ENCODE peak calls at places on chromosomes 2 and 18, in ten cellular contexts. T is WERI-Rb-1, M is stomach, F is glutamatergic neuron, S is GM23338, U is lower leg skin, P is GM13976, E is WTC11, C is brain microvascular endothelial cell, I is pancreas. K is an unnamed sample.
A peak's percentile ranks its signal among the peaks of the same experiment; 100 is the strongest.

GRCh38 chr2:176768185-176768584 is 444.4 kb upstream of the HNRNPA3 start:
- DNase-seq in I (peak; percentile 74), U (no peak), P (no peak), E (no peak), F (no peak), M (no peak), S (no peak), T (no peak), C (no peak), K (no peak)

GRCh38 chr2:96256611-96257113 is 9.1 kb downstream of the TMEM127 start:
- DNase-seq in T (no peak), E (no peak), I (no peak), F (no peak), P (no peak), S (no peak), U (no peak), M (no peak), C (no peak), K (no peak)

GRCh38 chr2:10452956-10453885 is 5.1 kb upstream of the ODC1 start:
- DNase-seq in I (no peak), F (no peak), U (no peak), P (no peak), T (no peak), S (no peak), C (no peak), M (no peak), E (no peak), K (no peak)

GRCh38 chr2:238231251-238231793 is 8.5 kb downstream of the HES6 start:
- DNase-seq in M (peak; percentile 75), P (peak; percentile 84), C (peak; percentile 54), F (peak; percentile 86), I (peak; percentile 90), T (no peak), S (peak; percentile 90), E (peak; percentile 84), U (peak; percentile 46), K (peak; percentile 76)

GRCh38 chr2:230905448-230906430 is 19.3 kb downstream of the GPR55 start:
- DNase-seq in E (no peak), C (peak; percentile 15), P (no peak), M (peak; percentile 25), S (no peak), T (no peak), F (peak; percentile 4), I (no peak), U (no peak), K (peak; percentile 14)

GRCh38 chr2:215764441-215765048 is 248.8 kb downstream of the MREG start:
- DNase-seq in E (no peak), U (no peak), S (no peak), P (no peak), T (no peak), F (no peak), C (peak; percentile 80), I (no peak), M (no peak), K (no peak)

GRCh38 chr2:204268458-204268857 is 276.8 kb upstream of the PARD3B start:
- DNase-seq in F (no peak), P (no peak), E (no peak), U (no peak), S (peak; percentile 34), M (no peak), I (no peak), C (no peak), T (no peak), K (no peak)

GRCh38 chr2:23509071-23509470 is 124.1 kb downstream of the KLHL29 start:
- DNase-seq in U (no peak), T (peak; percentile 42), C (no peak), P (no peak), S (no peak), E (no peak), M (no peak), F (no peak), I (peak; percentile 16), K (no peak)

DNA sequence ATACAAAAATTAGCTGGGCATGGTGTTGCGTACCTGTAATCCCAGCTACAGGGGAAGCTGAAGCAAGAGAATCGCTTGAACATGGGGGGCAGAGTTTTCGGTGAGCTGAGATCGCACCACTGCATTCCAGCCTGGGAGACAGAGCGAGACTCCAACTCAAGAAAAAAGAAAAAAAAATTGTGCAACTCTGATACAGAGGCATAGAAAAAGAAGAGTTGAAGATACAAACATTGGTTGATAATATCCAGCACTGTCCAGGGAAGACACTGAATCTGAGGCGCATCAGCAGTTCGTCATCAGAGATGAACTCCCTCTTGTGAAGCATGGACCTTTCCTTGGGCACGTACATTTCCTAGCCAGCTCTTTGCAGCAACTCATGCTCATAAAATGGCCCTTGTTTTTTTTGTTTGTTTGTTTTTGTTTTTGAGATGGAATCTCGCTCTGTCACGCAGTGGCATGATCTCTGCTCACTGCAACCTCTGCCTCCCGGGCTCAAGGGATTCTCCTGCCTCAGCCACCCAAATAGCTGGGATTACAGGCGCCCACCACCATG is 16.7 kb upstream of the GALM start:
- DNase-seq in E (no peak), I (no peak), U (no peak), F (no peak), T (no peak), M (no peak), P (no peak), S (no peak), C (no peak), K (no peak)
- TF ChIP-seq CTCF in E (no peak), I (no peak), U (no peak), F (no peak), T (no peak), M (no peak), P (no peak), S (no peak), C (no peak), K (no peak)

DNA sequence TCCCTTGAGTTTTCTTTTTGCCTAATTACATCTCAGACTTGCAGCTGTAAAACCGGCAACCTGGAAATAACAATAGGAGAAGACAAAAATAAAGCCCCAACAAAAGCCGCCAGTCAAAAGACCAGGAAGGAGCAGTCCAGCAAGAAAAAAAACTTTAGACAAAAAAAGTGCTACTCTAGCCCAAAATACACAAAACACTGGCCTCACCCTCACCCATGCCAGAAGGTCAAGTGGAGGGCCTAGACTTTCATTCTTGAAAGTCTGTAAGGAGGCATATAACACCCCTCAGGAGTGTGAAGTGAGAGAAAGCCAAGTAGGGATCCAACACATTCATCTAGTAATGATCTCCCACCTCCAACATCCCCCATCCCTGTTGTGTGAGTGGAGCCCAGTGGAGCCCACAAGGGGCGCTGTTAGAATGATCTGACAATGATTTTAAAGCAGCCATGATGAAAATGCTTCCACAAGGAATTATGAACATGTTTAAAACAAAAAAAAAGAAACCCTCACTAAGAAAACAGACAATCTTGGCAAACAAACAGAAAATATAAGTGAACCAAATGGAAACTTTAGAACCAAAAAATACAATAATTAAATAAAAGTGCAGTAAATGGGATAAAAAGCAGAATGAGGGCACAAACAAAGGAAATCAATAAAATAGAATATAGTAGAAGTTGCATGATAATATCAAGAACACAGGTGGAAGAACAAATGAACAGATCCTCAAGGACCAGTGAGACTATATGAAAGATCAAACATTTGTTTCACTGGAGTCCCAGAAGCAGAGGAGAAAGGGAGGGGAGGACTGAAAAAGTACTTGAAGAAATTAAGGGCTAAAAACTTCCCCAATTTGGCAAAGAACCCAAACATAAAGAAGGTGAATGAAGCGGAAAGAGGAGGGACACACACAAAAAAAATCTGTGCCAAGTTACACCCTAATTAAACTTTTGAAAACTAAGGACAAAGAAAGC is 23.9 kb downstream of the SESTD1 start:
- DNase-seq in S (peak; percentile 54), C (no peak), M (no peak), I (no peak), F (peak; percentile 25), P (no peak), E (peak; percentile 24), U (no peak), T (no peak), K (no peak)
- TF ChIP-seq CTCF in S (peak; percentile 73), C (peak; percentile 41), M (no peak), I (no peak), F (no peak), P (no peak), E (no peak), U (no peak), T (no peak), K (no peak)

GRCh38 chr2:170122883-170123547 is 54.9 kb upstream of the MYO3B start:
- DNase-seq in P (no peak), U (no peak), C (no peak), I (no peak), E (no peak), T (no peak), F (no peak), S (no peak), M (no peak), K (no peak)

GRCh38 chr2:170118641-170119040 is 59.3 kb upstream of the MYO3B start:
- DNase-seq in S (no peak), F (no peak), M (no peak), I (no peak), P (no peak), U (no peak), T (no peak), E (no peak), C (no peak), K (no peak)

GRCh38 chr2:170121689-170122088 is 56.3 kb upstream of the MYO3B start:
- DNase-seq in S (no peak), M (no peak), T (no peak), C (no peak), U (no peak), P (no peak), I (no peak), E (no peak), F (no peak), K (no peak)

DNA sequence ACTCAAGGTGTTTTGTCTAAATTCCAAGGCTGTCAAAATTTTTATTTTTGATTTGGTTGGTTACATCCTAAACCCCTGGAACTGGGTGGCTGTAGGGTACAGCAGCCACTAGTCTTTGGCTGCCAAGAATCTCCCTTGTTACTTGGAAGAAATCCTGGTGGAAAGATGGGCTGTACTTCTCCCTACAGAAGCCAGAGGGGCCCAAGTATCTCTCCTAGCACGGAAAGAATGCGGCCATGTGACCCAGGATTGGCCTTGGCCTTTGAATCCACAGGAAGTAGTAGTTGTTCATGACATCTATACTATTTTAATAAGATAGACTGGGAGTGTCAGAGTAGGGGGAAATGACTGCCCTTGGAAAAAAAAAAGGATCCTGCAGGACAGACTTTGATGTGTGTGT is 54.4 kb upstream of the MYO3B start:
- DNase-seq in P (no peak), I (no peak), F (no peak), U (no peak), M (no peak), S (peak; percentile 72), T (no peak), E (no peak), C (no peak), K (no peak)
- TF ChIP-seq CTCF in P (no peak), I (no peak), F (no peak), U (no peak), M (no peak), S (peak; percentile 40), T (no peak), E (no peak), C (no peak), K (no peak)

DNA sequence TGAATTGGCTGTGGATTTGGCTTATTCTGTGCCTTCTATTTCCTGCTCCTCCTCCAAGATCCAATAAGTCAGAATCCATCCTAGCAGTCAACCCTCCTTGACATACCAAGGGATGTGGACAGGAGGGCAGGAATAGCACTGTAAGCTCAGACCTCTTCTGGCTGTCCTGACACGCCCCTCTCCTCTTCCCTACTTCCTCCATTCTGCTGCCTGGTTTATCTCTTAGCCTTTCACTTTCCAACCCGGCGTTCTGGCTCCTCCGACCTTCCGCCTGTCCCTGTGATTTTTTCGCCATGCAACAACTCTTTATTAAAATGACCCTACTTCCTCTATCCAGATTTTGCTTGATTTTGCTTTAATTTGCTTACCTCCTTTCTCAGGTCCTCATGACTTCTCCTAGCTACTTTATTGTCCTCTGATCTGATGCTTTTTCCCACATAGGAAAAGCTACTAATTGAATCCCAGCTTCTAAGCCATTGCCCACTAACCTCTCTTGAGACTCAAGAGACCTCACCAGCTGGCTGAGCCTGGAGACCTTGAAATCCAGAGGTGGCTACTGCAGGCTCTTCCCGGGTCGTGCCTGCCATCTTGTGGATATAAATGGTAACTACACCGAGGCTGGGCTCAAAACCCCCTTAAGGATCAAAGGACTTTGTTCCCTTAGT is 139.6 kb downstream of the AKAIN1 start:
- DNase-seq in M (peak; percentile 57), S (peak; percentile 89), F (peak; percentile 76), U (peak; percentile 19), I (peak; percentile 64), P (peak; percentile 38), T (peak; percentile 69), C (peak; percentile 18), E (peak; percentile 79), K (no peak)
- TF ChIP-seq CTCF in M (peak; percentile 70), S (peak; percentile 93), F (peak; percentile 83), U (no peak), I (peak; percentile 77), P (peak; percentile 65), T (peak; percentile 67), C (peak; percentile 74), E (peak; percentile 86), K (peak; percentile 52)

K was measured in activated B cell treated with CpG ODN at 0.5 μM for 24 hours.